ENCODE peak calls at places on chromosomes 12 and 14, in eight cellular contexts. L is lower leg skin; C is lower lobe of right lung; S is activated CD4-positive, alpha-beta T cell treated with anti-CD3 and anti-CD28 coated beads for 36 hours; M is RWPE1; B is HT1080; G is activated CD8-positive, alpha-beta T cell treated with anti-CD3 and anti-CD28 coated beads for 36 hours; O is amygdala. H is an unnamed sample.
A peak's percentile ranks its signal among the peaks of the same experiment; 100 is the strongest.

GRCh38 chr12:81450920-81451739 is 308.0 kb downstream of the PPFIA2 start:
- DNase-seq in S (peak; percentile 10), G (no peak), M (peak; percentile 42), C (no peak), L (no peak), B (peak; percentile 63), O (no peak), H (peak; percentile 89)

GRCh38 chr12:120971299-120972180 is 6.8 kb upstream of the HNF1A start:
- DNase-seq in O (peak; percentile 10), C (peak; percentile 22), S (peak; percentile 41), B (peak; percentile 58), M (peak; percentile 82), L (no peak), G (peak; percentile 57), H (peak; percentile 76)

GRCh38 chr12:30154996-30155730 is 371.4 kb upstream of the TMTC1 start:
- DNase-seq in S (no peak), L (no peak), M (no peak), C (no peak), B (no peak), G (no peak), O (no peak), H (no peak)

GRCh38 chr14:104598461-104599273 is 5.9 kb downstream of the TMEM179 start:
- DNase-seq in G (no peak), B (no peak), L (no peak), O (no peak), S (peak; percentile 0), C (peak; percentile 40), M (no peak), H (no peak)

GRCh38 chr14:69077841-69078240 is 75.1 kb downstream of the DCAF5 start:
- DNase-seq in M (peak; percentile 50), S (no peak), B (peak; percentile 75), O (no peak), L (no peak), G (no peak), C (no peak), H (no peak)

GRCh38 chr14:94593749-94594431 is 12.7 kb downstream of the SERPINA5 start:
- DNase-seq in M (no peak), L (no peak), G (no peak), S (no peak), O (no peak), B (no peak), C (no peak), H (no peak)

GRCh38 chr12:57181561-57182155 is 34.2 kb upstream of the LRP1-AS start:
- DNase-seq in G (no peak), O (no peak), S (no peak), M (no peak), C (no peak), B (no peak), L (no peak), H (no peak)

GRCh38 chr12:80412343-80412953 is 31.6 kb upstream of the PTPRQ start:
- DNase-seq in O (no peak), M (peak; percentile 24), C (no peak), G (no peak), S (no peak), B (peak; percentile 46), L (no peak), H (no peak)

GRCh38 chr12:89278862-89279261 is 73.4 kb downstream of the DUSP6 start:
- DNase-seq in L (no peak), S (no peak), C (no peak), O (no peak), M (no peak), B (no peak), G (no peak), H (no peak)

GRCh38 chr14:92496458-92496857 is 17.1 kb upstream of the RIN3 start:
- DNase-seq in M (no peak), G (no peak), B (no peak), O (no peak), C (no peak), L (peak; percentile 48), S (no peak), H (no peak)

GRCh38 chr14:90483551-90483950 is 86.7 kb downstream of the CALM1 start:
- DNase-seq in O (no peak), C (no peak), M (peak; percentile 26), S (peak; percentile 55), B (no peak), L (peak; percentile 83), G (peak; percentile 46), H (no peak)

GRCh38 chr14:103746706-103747105 is 31.1 kb downstream of the ZFYVE21 start:
- DNase-seq in M (no peak), G (no peak), O (no peak), L (peak; percentile 62), B (peak; percentile 16), S (no peak), C (no peak), H (peak; percentile 41)

GRCh38 chr12:89800435-89800834 is 91.8 kb upstream of the ATP2B1 start:
- DNase-seq in M (no peak), B (peak; percentile 14), L (no peak), S (no peak), G (no peak), O (no peak), C (no peak), H (no peak)

GRCh38 chr14:71354801-71355200 is 447.5 kb downstream of the PCNX1 start:
- DNase-seq in B (no peak), O (no peak), L (no peak), G (no peak), S (no peak), M (peak; percentile 50), C (no peak), H (no peak)

GRCh38 chr12:110222027-110222426 is 59.0 kb upstream of the ATP2A2 start:
- DNase-seq in M (no peak), G (no peak), B (no peak), C (no peak), S (no peak), O (no peak), L (no peak), H (no peak)

GRCh38 chr12:122203968-122204828 is 689 bp downstream of the B3GNT4 start:
- DNase-seq in L (peak; percentile 82), S (peak; percentile 49), C (no peak), B (no peak), M (no peak), G (peak; percentile 52), O (no peak), H (peak; percentile 83)

GRCh38 chr14:52131640-52132320 is 62.9 kb upstream of the NID2 start:
- DNase-seq in C (no peak), B (peak; percentile 83), M (peak; percentile 83), S (peak; percentile 70), G (peak; percentile 68), L (peak; percentile 88), O (peak; percentile 67), H (peak; percentile 93)

GRCh38 chr12:14611640-14612203 is 44.0 kb upstream of the PLBD1 start:
- DNase-seq in S (no peak), B (no peak), L (no peak), G (no peak), M (no peak), O (no peak), C (no peak), H (no peak)

GRCh38 chr14:76640923-76641395 is 120.3 kb upstream of the VASH1 start:
- DNase-seq in C (no peak), L (peak; percentile 20), O (no peak), B (no peak), G (no peak), M (no peak), S (no peak), H (no peak)

GRCh38 chr12:93982847-93983315 is 165.5 kb upstream of the PLXNC1 start:
- DNase-seq in M (peak; percentile 30), S (peak; percentile 57), L (no peak), O (no peak), C (no peak), B (peak; percentile 50), G (peak; percentile 63), H (peak; percentile 68)

GRCh38 chr12:32918890-32919791 is 22.6 kb upstream of the PKP2 start:
- DNase-seq in G (peak; percentile 4), O (no peak), S (peak; percentile 6), M (peak; percentile 48), L (no peak), C (no peak), B (peak; percentile 46), H (peak; percentile 63)

GRCh38 chr12:73465106-73465505 is 1072.5 kb upstream of the ATXN7L3B start:
- DNase-seq in G (no peak), L (no peak), C (no peak), M (no peak), S (no peak), B (no peak), O (no peak), H (peak; percentile 83)

GRCh38 chr12:106108187-106108816 is 30.5 kb downstream of the NUAK1 start:
- DNase-seq in B (no peak), O (no peak), G (no peak), S (no peak), M (no peak), C (no peak), L (no peak), H (peak; percentile 86)

GRCh38 chr14:104085032-104085888 is at the start of gene ASPG:
- DNase-seq in O (no peak), G (peak; percentile 26), B (no peak), M (peak; percentile 35), L (no peak), S (peak; percentile 43), C (peak; percentile 56), H (peak; percentile 92)

GRCh38 chr14:106268013-106268727 is 741.8 kb downstream of the TMEM121 start:
- DNase-seq in O (no peak), C (peak; percentile 57), G (peak; percentile 85), S (peak; percentile 94), M (no peak), L (no peak), B (peak; percentile 18), H (no peak)

GRCh38 chr14:37241206-37241605 is 43.5 kb downstream of the MIPOL1 start:
- DNase-seq in G (no peak), O (no peak), B (no peak), S (no peak), C (no peak), L (no peak), M (no peak), H (no peak)

GRCh38 chr14:32702571-32702970 is 236.1 kb upstream of the NPAS3 start:
- DNase-seq in L (peak; percentile 85), C (peak; percentile 34), S (peak; percentile 47), O (peak; percentile 46), B (peak; percentile 13), M (no peak), G (peak; percentile 12), H (peak; percentile 84)